ENCODE peak calls at places on chromosomes 6 and 20, in six cellular contexts. One of them, this sample, is unnamed.

GRCh38 chr6:165984743-165985142 is 182.9 kb downstream of the TBXT start:
- DNase-seq in AML-193: no peak
- DNase-seq in dorsolateral prefrontal cortex: no peak
- DNase-seq in tibial artery: no peak
- DNase-seq in CD4-positive, alpha-beta T cell: no peak
- DNase-seq in foreskin fibroblast: no peak
- DNase-seq in this sample: no peak

GRCh38 chr6:13012977-13013680 is 296.6 kb downstream of the PHACTR1 start:
- DNase-seq in CD4-positive, alpha-beta T cell: no peak
- DNase-seq in dorsolateral prefrontal cortex: peak
- DNase-seq in AML-193: no peak
- DNase-seq in foreskin fibroblast: peak
- DNase-seq in tibial artery: peak
- DNase-seq in this sample: no peak

GRCh38 chr20:63519765-63520593 is 586 bp upstream of the PPDPF start:
- DNase-seq in foreskin fibroblast: peak
- DNase-seq in tibial artery: peak
- DNase-seq in AML-193: no peak
- DNase-seq in CD4-positive, alpha-beta T cell: peak
- DNase-seq in dorsolateral prefrontal cortex: no peak
- DNase-seq in this sample: peak

GRCh38 chr20:53146201-53146891 is 174.2 kb downstream of the TSHZ2 start:
- DNase-seq in foreskin fibroblast: no peak
- DNase-seq in AML-193: no peak
- DNase-seq in CD4-positive, alpha-beta T cell: no peak
- DNase-seq in tibial artery: no peak
- DNase-seq in dorsolateral prefrontal cortex: no peak
- DNase-seq in this sample: peak

GRCh38 chr6:37074053-37074827 is 68.8 kb downstream of the FGD2 start:
- DNase-seq in AML-193: no peak
- DNase-seq in foreskin fibroblast: no peak
- DNase-seq in tibial artery: no peak
- DNase-seq in dorsolateral prefrontal cortex: no peak
- DNase-seq in CD4-positive, alpha-beta T cell: no peak
- DNase-seq in this sample: no peak

GRCh38 chr6:17013701-17014100 is 88.1 kb upstream of the STMND1 start:
- DNase-seq in tibial artery: no peak
- DNase-seq in CD4-positive, alpha-beta T cell: no peak
- DNase-seq in AML-193: no peak
- DNase-seq in foreskin fibroblast: peak
- DNase-seq in dorsolateral prefrontal cortex: no peak
- DNase-seq in this sample: no peak

GRCh38 chr20:16530201-16530681 is 43.0 kb downstream of the KIF16B start:
- DNase-seq in CD4-positive, alpha-beta T cell: no peak
- DNase-seq in tibial artery: no peak
- DNase-seq in AML-193: no peak
- DNase-seq in foreskin fibroblast: peak
- DNase-seq in dorsolateral prefrontal cortex: no peak
- DNase-seq in this sample: no peak

GRCh38 chr20:45911486-45912343 is at the start of gene PLTP:
- DNase-seq in CD4-positive, alpha-beta T cell: no peak
- DNase-seq in foreskin fibroblast: peak
- DNase-seq in AML-193: no peak
- DNase-seq in tibial artery: peak
- DNase-seq in dorsolateral prefrontal cortex: no peak
- DNase-seq in this sample: peak

This sample was measured in GM06990.